ENCODE peak calls at places on chromosomes 5 and 9, in six cellular contexts. Q is GM12891, S is K562, G is GM12878, C is HepG2, F is H1. J is an unnamed sample.

GRCh38 chr5:132470596-132470995 is 20.0 kb downstream of the IRF1 start:
- DNase-seq in F (no peak), G (no peak), Q (no peak), C (no peak), S (no peak), J (no peak)

GRCh38 chr5:78667461-78668103 is 19.0 kb upstream of the LHFPL2 start:
- DNase-seq in G (no peak), C (no peak), S (peak), F (no peak), Q (no peak), J (no peak)

GRCh38 chr5:50711280-50711679 is 44.8 kb downstream of the PARP8 start:
- DNase-seq in C (no peak), G (peak), F (no peak), S (no peak), Q (peak), J (peak)

GRCh38 chr5:173420108-173420507 is 91.9 kb upstream of the STC2 start:
- DNase-seq in G (no peak), Q (no peak), S (no peak), C (no peak), F (no peak), J (no peak)

GRCh38 chr9:37309136-37309535 is 113.4 kb upstream of the GRHPR start:
- DNase-seq in Q (peak), C (peak), F (no peak), G (no peak), S (peak), J (no peak)

GRCh38 chr9:97430316-97430715 is 18.4 kb downstream of the TDRD7 start:
- DNase-seq in C (no peak), Q (no peak), G (no peak), S (no peak), F (no peak), J (no peak)

GRCh38 chr9:109914280-109915027 is 134.5 kb downstream of the PALM2AKAP2 start:
- DNase-seq in Q (no peak), S (no peak), F (no peak), G (peak), C (no peak), J (no peak)

GRCh38 chr5:101838329-101838964 is 457.6 kb downstream of the SLCO4C1 start:
- DNase-seq in Q (no peak), S (no peak), F (no peak), C (no peak), G (no peak), J (no peak)

GRCh38 chr5:107388111-107388861 is 282.5 kb downstream of the EFNA5 start:
- DNase-seq in G (peak), C (no peak), Q (no peak), F (no peak), S (no peak), J (no peak)

GRCh38 chr5:55903121-55903701 is 52.1 kb downstream of the IL31RA start:
- DNase-seq in Q (peak), G (peak), F (no peak), C (no peak), S (no peak), J (peak)

GRCh38 chr5:155839251-155840037 is 487.5 kb upstream of the SGCD start:
- DNase-seq in S (no peak), C (no peak), F (no peak), G (no peak), Q (no peak), J (no peak)

GRCh38 chr5:90709323-90710148 is 150.9 kb downstream of the ADGRV1 start:
- DNase-seq in F (peak), S (peak), C (peak), G (no peak), Q (no peak), J (peak)

GRCh38 chr9:83596899-83597504 is 25.9 kb upstream of the IDNK start:
- DNase-seq in S (peak), Q (peak), C (no peak), F (peak), G (no peak), J (peak)

GRCh38 chr9:23554691-23555090 is 271.3 kb downstream of the ELAVL2 start:
- DNase-seq in G (no peak), C (no peak), Q (no peak), F (no peak), S (no peak), J (no peak)

GRCh38 chr5:16536246-16536645 is 70.6 kb upstream of the ZNF622 start:
- DNase-seq in F (no peak), C (peak), G (no peak), Q (no peak), S (no peak), J (no peak)

GRCh38 chr9:14525840-14526239 is 167.4 kb downstream of the ZDHHC21 start:
- DNase-seq in G (no peak), S (no peak), F (no peak), Q (no peak), C (no peak), J (no peak)

GRCh38 chr5:82924990-82925385 is 152.2 kb downstream of the TMEM167A start:
- DNase-seq in C (no peak), F (no peak), G (no peak), Q (no peak), S (no peak), J (no peak)

GRCh38 chr5:189486-189885 is 1.8 kb upstream of the LRRC14B start:
- DNase-seq in Q (no peak), S (no peak), G (no peak), F (no peak), C (no peak), J (no peak)

GRCh38 chr5:66724336-66724735 is 128.1 kb downstream of the MAST4 start:
- DNase-seq in S (no peak), F (no peak), G (no peak), Q (no peak), C (no peak), J (no peak)

GRCh38 chr5:77629553-77630245 is 8.8 kb downstream of the OTP start:
- DNase-seq in Q (no peak), G (no peak), S (no peak), C (no peak), F (peak), J (no peak)

GRCh38 chr9:121271368-121272351 is 3.7 kb downstream of the GSN start:
- DNase-seq in S (no peak), Q (no peak), G (no peak), C (no peak), F (no peak), J (no peak)

GRCh38 chr5:172417983-172418630 is 36.2 kb downstream of the SH3PXD2B start:
- DNase-seq in S (no peak), Q (no peak), F (no peak), G (no peak), C (peak), J (no peak)

GRCh38 chr5:132840313-132840712 is 9.9 kb upstream of the SHROOM1 start:
- DNase-seq in S (no peak), G (no peak), F (no peak), Q (no peak), C (no peak), J (no peak)

GRCh38 chr5:170522211-170523128 is 18.6 kb downstream of the KCNIP1 start:
- DNase-seq in C (no peak), S (no peak), F (no peak), Q (no peak), G (no peak), J (no peak)

GRCh38 chr5:45622365-45622764 is 73.8 kb downstream of the HCN1 start:
- DNase-seq in F (no peak), Q (no peak), C (no peak), G (no peak), S (no peak), J (no peak)

GRCh38 chr9:37656936-37657335 is 6.2 kb downstream of the FRMPD1 start:
- DNase-seq in C (no peak), S (no peak), F (no peak), G (no peak), Q (no peak), J (no peak)

GRCh38 chr5:126525630-126526245 is 69.3 kb downstream of the ALDH7A1 start:
- DNase-seq in S (no peak), Q (no peak), G (no peak), F (peak), C (peak), J (no peak)

GRCh38 chr5:71757590-71758543 is 38.8 kb downstream of the CARTPT start:
- DNase-seq in G (peak), C (peak), Q (no peak), S (peak), F (peak), J (no peak)

GRCh38 chr5:111699976-111700375 is 57.0 kb downstream of the NREP start:
- DNase-seq in S (no peak), F (no peak), C (peak), G (no peak), Q (no peak), J (no peak)

GRCh38 chr9:115758441-115758840 is 395.1 kb upstream of the PAPPA start:
- DNase-seq in S (no peak), G (no peak), C (no peak), F (no peak), Q (no peak), J (no peak)

DNA sequence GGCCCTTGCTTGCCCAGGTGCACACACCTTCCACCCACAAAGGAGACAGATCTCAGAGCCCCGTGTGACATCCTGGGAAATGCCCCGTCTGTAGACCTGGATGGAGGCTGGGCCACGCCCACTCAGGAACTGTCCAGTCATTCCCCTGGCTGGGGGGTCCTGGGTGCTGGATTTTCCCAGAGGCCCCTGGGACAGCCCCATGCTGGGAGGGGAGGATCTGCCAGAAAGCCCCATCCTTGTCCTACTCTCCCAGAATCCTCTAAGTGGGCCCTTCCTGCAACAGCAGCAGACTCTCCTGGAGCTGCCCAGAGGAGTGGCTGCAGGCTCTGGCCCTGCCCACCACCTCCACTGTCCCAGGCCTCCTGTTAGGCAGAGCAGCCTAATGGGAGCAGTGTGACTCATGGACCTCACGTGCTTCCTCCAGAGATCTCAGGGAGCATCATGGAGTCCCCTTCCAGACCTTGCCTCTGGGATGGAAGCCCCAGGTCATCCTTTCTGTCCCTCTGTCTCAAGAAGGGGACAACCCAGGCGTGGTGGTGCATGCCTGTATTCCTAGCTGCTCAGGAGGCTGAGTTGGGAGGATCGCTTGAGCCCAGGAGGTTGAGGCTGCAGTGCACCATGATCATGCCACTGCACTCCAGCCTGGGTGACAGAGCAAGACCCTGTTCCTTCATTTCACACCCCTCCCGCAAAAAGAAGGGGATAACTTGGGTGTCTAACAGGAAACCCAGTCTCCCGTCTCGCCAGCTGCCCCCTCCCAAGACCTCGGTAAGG is 51.7 kb downstream of the JADE2 start:
- DNase-seq in F (no peak), S (peak), G (no peak), Q (no peak), C (no peak), J (no peak)
- TF ChIP-seq TAF1 in F (no peak), S (no peak), G (no peak), Q (no peak), C (no peak), J (no peak)

GRCh38 chr9:113536483-113537226 is 73.1 kb downstream of the RGS3 start:
- DNase-seq in S (no peak), Q (no peak), G (no peak), C (no peak), F (no peak), J (no peak)

GRCh38 chr9:113535756-113536155 is 72.2 kb downstream of the RGS3 start:
- DNase-seq in F (no peak), Q (no peak), C (no peak), S (no peak), G (no peak), J (no peak)

GRCh38 chr9:113537227-113537810 is 73.8 kb downstream of the RGS3 start:
- DNase-seq in C (no peak), Q (no peak), F (no peak), S (no peak), G (no peak), J (no peak)

GRCh38 chr9:113538131-113538530 is 74.6 kb downstream of the RGS3 start:
- DNase-seq in C (no peak), F (no peak), S (no peak), G (no peak), Q (no peak), J (no peak)

DNA sequence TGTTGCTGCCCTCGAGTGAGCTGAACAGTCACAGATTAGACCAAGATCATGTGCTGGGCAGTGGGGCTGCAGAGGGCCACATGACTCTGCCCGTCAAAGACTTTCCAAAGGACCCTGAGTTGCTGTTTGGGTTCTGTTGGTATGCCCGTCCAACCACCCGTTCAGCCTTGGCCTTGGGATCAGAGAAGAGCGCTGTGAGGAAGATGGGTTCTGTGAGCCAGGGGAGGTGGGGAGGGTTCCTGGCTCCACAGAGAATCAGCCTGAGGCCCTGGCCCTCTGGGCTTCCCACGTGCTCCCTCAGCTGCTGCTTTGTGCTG is 72.6 kb downstream of the RGS3 start:
- DNase-seq in G (no peak), Q (no peak), S (no peak), F (no peak), C (no peak), J (no peak)
- TF ChIP-seq POLR2AphosphoS5 in G (no peak), Q (no peak), S (no peak), F (no peak), C (no peak), J (no peak)

GRCh38 chr9:127578952-127579853 is 32.9 kb upstream of the STXBP1 start:
- DNase-seq in G (peak), C (peak), S (no peak), F (no peak), Q (no peak), J (no peak)
- TF ChIP-seq POLR2A in G (no peak), C (peak), S (no peak), F (no peak), Q (no peak), J (no peak)

GRCh38 chr5:143968071-143968878 is 156.3 kb downstream of the HMHB1 start:
- DNase-seq in G (peak), Q (no peak), F (no peak), C (peak), S (no peak), J (no peak)
- TF ChIP-seq TAF1 in G (no peak), Q (no peak), F (no peak), C (no peak), S (no peak), J (no peak)

GRCh38 chr9:87275039-87275725 is 222.5 kb upstream of the DAPK1 start:
- DNase-seq in F (no peak), C (no peak), Q (no peak), G (no peak), S (no peak), J (no peak)
- TF ChIP-seq POLR2AphosphoS5 in F (no peak), C (no peak), Q (no peak), G (no peak), S (no peak), J (no peak)

GRCh38 chr9:135101926-135102325 is 14.5 kb downstream of the OLFM1 start:
- DNase-seq in G (no peak), C (no peak), S (no peak), F (no peak), Q (no peak), J (no peak)
- TF ChIP-seq POLR2A in G (no peak), C (no peak), S (no peak), F (no peak), Q (no peak), J (no peak)

GRCh38 chr9:134987906-134988700 is 70.4 kb upstream of the FCN1 start:
- DNase-seq in C (no peak), G (no peak), Q (no peak), F (no peak), S (no peak), J (no peak)
- TF ChIP-seq TAF1 in C (no peak), G (no peak), Q (no peak), F (no peak), S (no peak), J (no peak)

DNA sequence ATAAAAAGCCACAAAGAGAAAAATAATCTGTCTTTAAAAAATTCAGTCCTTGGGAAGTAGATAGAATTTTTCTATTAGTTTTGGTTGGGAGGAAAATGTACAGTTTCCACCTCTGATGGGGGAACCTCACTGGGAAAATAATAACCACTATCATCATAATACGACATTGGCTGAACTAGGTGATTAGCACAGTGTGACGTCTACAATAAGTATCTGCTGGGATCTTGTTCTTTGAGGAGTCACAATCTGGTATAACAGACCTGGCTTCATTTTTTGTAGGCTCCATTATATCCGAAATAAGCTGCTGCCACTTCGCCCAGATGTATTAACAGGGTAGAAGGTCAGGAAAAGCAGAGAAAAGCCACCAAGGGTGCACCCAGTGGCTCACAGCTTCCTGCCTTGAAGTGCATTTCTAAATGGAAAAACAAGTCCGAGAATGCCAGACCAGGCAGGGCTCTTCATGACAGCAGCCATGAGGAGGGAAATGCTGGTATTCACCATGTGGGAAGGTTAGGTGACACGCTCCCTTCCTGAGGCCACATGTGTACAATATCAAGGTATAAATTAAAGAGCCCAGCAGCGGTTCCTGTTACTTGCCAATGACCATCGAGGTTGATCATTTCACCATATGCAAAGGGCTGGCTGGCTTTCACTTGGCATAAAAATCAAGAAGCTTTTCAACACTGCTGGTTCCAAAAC is 152.8 kb downstream of the PRELID2 start:
- DNase-seq in F (no peak), Q (no peak), G (no peak), C (no peak), S (no peak), J (no peak)
- TF ChIP-seq POLR2AphosphoS5 in F (no peak), Q (no peak), G (no peak), C (no peak), S (no peak), J (no peak)

GRCh38 chr9:129494113-129494789 is 126.7 kb downstream of the C9orf50 start:
- DNase-seq in Q (no peak), S (no peak), C (no peak), G (no peak), F (no peak), J (no peak)

GRCh38 chr9:129493714-129494047 is 127.2 kb downstream of the C9orf50 start:
- DNase-seq in Q (no peak), G (no peak), F (no peak), S (no peak), C (no peak), J (no peak)

GRCh38 chr9:129496187-129497063 is 124.5 kb downstream of the C9orf50 start:
- DNase-seq in Q (no peak), C (peak), S (peak), F (peak), G (no peak), J (no peak)

GRCh38 chr9:129497064-129497836 is 123.7 kb downstream of the C9orf50 start:
- DNase-seq in Q (no peak), F (no peak), C (no peak), G (no peak), S (no peak), J (no peak)

GRCh38 chr9:129495422-129496186 is 125.3 kb downstream of the C9orf50 start:
- DNase-seq in Q (peak), G (no peak), F (peak), C (peak), S (peak), J (peak)
- TF ChIP-seq POLR2A in Q (no peak), G (no peak), F (no peak), C (no peak), S (peak), J (no peak)

DNA sequence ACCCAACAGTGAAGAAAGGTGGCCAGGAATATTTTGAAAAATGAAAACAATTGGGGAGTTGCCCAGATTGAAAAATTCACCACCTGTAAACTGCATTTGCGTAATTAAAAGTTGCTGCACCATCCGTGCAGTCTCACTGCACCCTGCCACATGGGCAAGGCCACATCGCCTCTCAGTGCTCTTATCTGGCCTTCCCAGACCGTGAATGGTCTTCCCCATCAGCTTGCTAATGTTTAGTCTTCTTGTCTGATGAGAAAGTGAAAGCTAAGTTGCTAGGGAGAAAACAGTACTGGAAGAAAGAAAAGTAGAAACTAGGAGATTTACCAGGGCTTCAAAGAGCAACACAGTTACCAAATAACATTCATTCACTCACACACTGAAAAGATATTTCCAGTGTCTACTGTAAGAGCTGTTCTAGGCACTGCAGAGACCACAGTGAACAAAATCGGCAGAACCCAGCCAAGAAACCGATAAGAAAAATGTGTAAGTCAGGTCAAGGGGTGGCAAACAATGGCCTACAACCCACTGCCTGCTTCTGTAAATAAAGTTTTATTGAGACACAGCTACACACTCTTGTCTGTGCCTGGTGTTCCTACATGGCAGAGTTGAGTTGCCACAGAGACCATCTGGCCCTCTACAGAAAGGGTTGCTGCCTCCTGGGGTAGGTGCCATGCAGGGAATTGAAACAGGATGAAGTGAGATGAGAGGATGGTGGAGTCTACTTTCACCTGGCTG is 51.2 kb upstream of the CTSL start:
- DNase-seq in Q (no peak), F (no peak), G (no peak), C (no peak), S (peak), J (no peak)
- TF ChIP-seq TAF1 in Q (no peak), F (no peak), G (no peak), C (no peak), S (no peak), J (no peak)